ENCODE peak calls at places on chromosomes 4 and X, in four cellular contexts. One of them, this sample, is unnamed.

GRCh38 chr4:152039085-152039484 is 278.3 kb upstream of the GATB start:
- DNase-seq in GM12865: no peak
- DNase-seq in GM13977: no peak
- DNase-seq in neural progenitor cell: no peak
- DNase-seq in this sample: no peak

GRCh38 chrX:119981286-119982070 is 37.9 kb upstream of the NKAP start:
- DNase-seq in neural progenitor cell: peak; percentile 63
- DNase-seq in GM12865: peak; percentile 45
- DNase-seq in GM13977: peak; percentile 47
- DNase-seq in this sample: peak; percentile 65

GRCh38 chrX:41516995-41517660 is 70.0 kb downstream of the NYX start:
- DNase-seq in neural progenitor cell: peak; percentile 16
- DNase-seq in GM13977: no peak
- DNase-seq in GM12865: no peak
- DNase-seq in this sample: no peak

GRCh38 chr4:52660643-52661042 is 1.5 kb upstream of the USP46 start:
- DNase-seq in GM13977: no peak
- DNase-seq in GM12865: no peak
- DNase-seq in neural progenitor cell: no peak
- DNase-seq in this sample: no peak

GRCh38 chr4:136687118-136687517 is 845.2 kb downstream of the PCDH18 start:
- DNase-seq in GM13977: no peak
- DNase-seq in GM12865: peak; percentile 2
- DNase-seq in neural progenitor cell: peak; percentile 16
- DNase-seq in this sample: no peak

GRCh38 chr4:8854866-8855265 is 16.8 kb downstream of the HMX1 start:
- DNase-seq in GM12865: no peak
- DNase-seq in neural progenitor cell: no peak
- DNase-seq in GM13977: no peak
- DNase-seq in this sample: no peak

GRCh38 chr4:136319789-136320470 is 1212.4 kb downstream of the PCDH18 start:
- DNase-seq in GM13977: no peak
- DNase-seq in GM12865: no peak
- DNase-seq in neural progenitor cell: no peak
- DNase-seq in this sample: no peak

GRCh38 chr4:110550260-110550659 is 72.6 kb downstream of the PITX2 start:
- DNase-seq in GM12865: no peak
- DNase-seq in GM13977: no peak
- DNase-seq in neural progenitor cell: no peak
- DNase-seq in this sample: no peak

GRCh38 chr4:54281060-54281781 is 52.1 kb downstream of the PDGFRA start:
- DNase-seq in GM13977: no peak
- DNase-seq in neural progenitor cell: no peak
- DNase-seq in GM12865: no peak
- DNase-seq in this sample: no peak

GRCh38 chr4:2686379-2687265 is 69.5 kb downstream of the TNIP2 start:
- DNase-seq in neural progenitor cell: no peak
- DNase-seq in GM13977: no peak
- DNase-seq in GM12865: no peak
- DNase-seq in this sample: no peak

GRCh38 chrX:40175416-40176255 is 77.9 kb upstream of the BCOR start:
- DNase-seq in GM12865: peak; percentile 95
- DNase-seq in neural progenitor cell: peak; percentile 62
- DNase-seq in GM13977: peak; percentile 80
- DNase-seq in this sample: peak; percentile 88

GRCh38 chr4:13797061-13797460 is 169.5 kb upstream of the BOD1L1 start:
- DNase-seq in GM12865: no peak
- DNase-seq in GM13977: no peak
- DNase-seq in neural progenitor cell: no peak
- DNase-seq in this sample: no peak